ENCODE peak calls at places on chromosomes 11 and 22, in nine cellular contexts. A is mammary epithelial cell, U is HCT116, G is H1, D is K562, R is neural progenitor cell, J is IMR-90, V is OCI-LY7, L is GM23338. O is an unnamed sample.

GRCh38 chr11:129840236-129840635 is 24.6 kb downstream of the TMEM45B start:
- DNase-seq in A (no peak), U (no peak), G (no peak), D (no peak), R (no peak), J (no peak), V (no peak), L (no peak), O (no peak)

GRCh38 chr11:74702383-74703007 is 28.7 kb downstream of the CHRDL2 start:
- DNase-seq in A (peak), U (peak), G (peak), D (peak), R (peak), J (peak), V (peak), L (peak), O (peak)

GRCh38 chr11:66315921-66316811 is 678 bp downstream of the CD248 start:
- DNase-seq in A (no peak), U (no peak), G (no peak), D (no peak), R (no peak), J (no peak), V (no peak), L (no peak), O (no peak)

GRCh38 chr22:43094085-43094484 is 4.9 kb upstream of the TTLL1 start:
- DNase-seq in A (peak), U (no peak), G (no peak), D (no peak), R (no peak), J (peak), V (peak), L (no peak), O (no peak)

GRCh38 chr11:65868076-65868667 is 4.4 kb downstream of the EFEMP2 start:
- DNase-seq in A (no peak), U (no peak), G (no peak), D (no peak), R (peak), J (no peak), V (no peak), L (peak), O (no peak)

GRCh38 chr11:97683733-97684132 is 1293.9 kb downstream of the JRKL start:
- DNase-seq in A (peak), U (no peak), G (peak), D (peak), R (peak), J (no peak), V (no peak), L (peak), O (peak)

GRCh38 chr11:116697639-116698038 is 75.1 kb downstream of the BUD13 start:
- DNase-seq in A (no peak), U (no peak), G (peak), D (no peak), R (no peak), J (no peak), V (no peak), L (no peak), O (no peak)

GRCh38 chr11:92628401-92629292 is 340.8 kb upstream of the MTNR1B start:
- DNase-seq in A (no peak), U (no peak), G (no peak), D (no peak), R (no peak), J (peak), V (no peak), L (no peak), O (no peak)

GRCh38 chr22:27348634-27349033 is 452.9 kb downstream of the MN1 start:
- DNase-seq in A (peak), U (no peak), G (no peak), D (no peak), R (no peak), J (peak), V (no peak), L (no peak), O (no peak)

GRCh38 chr11:70174846-70175764 is 28.0 kb upstream of the FADD start:
- DNase-seq in A (no peak), U (no peak), G (no peak), D (no peak), R (peak), J (no peak), V (no peak), L (peak), O (no peak)

GRCh38 chr11:70135142-70136132 is 57.3 kb downstream of the ANO1 start:
- DNase-seq in A (no peak), U (no peak), G (no peak), D (no peak), R (peak), J (peak), V (no peak), L (no peak), O (no peak)

GRCh38 chr11:2885017-2885675 is 429 bp downstream of the CDKN1C start:
- DNase-seq in A (no peak), U (no peak), G (no peak), D (peak), R (peak), J (peak), V (no peak), L (peak), O (peak)

GRCh38 chr11:129895126-129896041 is at the start of gene NFRKB:
- DNase-seq in A (peak), U (peak), G (peak), D (peak), R (peak), J (peak), V (peak), L (peak), O (peak)

GRCh38 chr11:3989251-3989650 is 105.3 kb upstream of the RRM1 start:
- DNase-seq in A (no peak), U (no peak), G (peak), D (no peak), R (peak), J (no peak), V (no peak), L (peak), O (no peak)

GRCh38 chr11:124900464-124900863 is 2.8 kb upstream of the ROBO4 start:
- DNase-seq in A (peak), U (peak), G (peak), D (no peak), R (no peak), J (peak), V (no peak), L (no peak), O (no peak)

GRCh38 chr22:48980918-48981317 is 846.8 kb downstream of the BRD1 start:
- DNase-seq in A (no peak), U (no peak), G (no peak), D (no peak), R (no peak), J (no peak), V (no peak), L (no peak), O (no peak)

GRCh38 chr22:35742342-35743100 is 24.8 kb downstream of the APOL5 start:
- DNase-seq in A (peak), U (peak), G (no peak), D (peak), R (no peak), J (peak), V (no peak), L (no peak), O (no peak)

GRCh38 chr22:46176508-46177003 is 26.2 kb downstream of the PPARA start:
- DNase-seq in A (no peak), U (no peak), G (no peak), D (no peak), R (no peak), J (no peak), V (no peak), L (no peak), O (no peak)

GRCh38 chr11:120316880-120317688 is 8.0 kb upstream of the TLCD5 start:
- DNase-seq in A (peak), U (no peak), G (no peak), D (no peak), R (no peak), J (peak), V (no peak), L (peak), O (no peak)

GRCh38 chr11:119290894-119291497 is 25.9 kb downstream of the MCAM start:
- DNase-seq in A (no peak), U (peak), G (no peak), D (no peak), R (no peak), J (no peak), V (no peak), L (no peak), O (no peak)

GRCh38 chr11:114315749-114316368 is 19.7 kb downstream of the NNMT start:
- DNase-seq in A (no peak), U (no peak), G (no peak), D (no peak), R (no peak), J (no peak), V (no peak), L (peak), O (no peak)

GRCh38 chr22:35683560-35683959 is 34.1 kb upstream of the APOL5 start:
- DNase-seq in A (no peak), U (no peak), G (no peak), D (no peak), R (no peak), J (no peak), V (no peak), L (no peak), O (no peak)

GRCh38 chr11:131025020-131025419 is 108.7 kb upstream of the SNX19 start:
- DNase-seq in A (peak), U (no peak), G (no peak), D (no peak), R (peak), J (peak), V (peak), L (peak), O (no peak)

GRCh38 chr22:50569896-50570535 is 7.3 kb upstream of the SYCE3 start:
- DNase-seq in A (no peak), U (no peak), G (no peak), D (no peak), R (no peak), J (no peak), V (peak), L (no peak), O (no peak)

GRCh38 chr11:69498614-69499175 is 17.2 kb downstream of the LINC01488 start:
- DNase-seq in A (no peak), U (no peak), G (no peak), D (no peak), R (no peak), J (no peak), V (no peak), L (no peak), O (no peak)

GRCh38 chr22:45880732-45881523 is 96.0 kb downstream of the WNT7B start:
- DNase-seq in A (no peak), U (no peak), G (no peak), D (no peak), R (peak), J (no peak), V (no peak), L (peak), O (no peak)

GRCh38 chr11:10365045-10365444 is 60.2 kb downstream of the ADM start:
- DNase-seq in A (no peak), U (no peak), G (no peak), D (no peak), R (no peak), J (no peak), V (no peak), L (no peak), O (no peak)

GRCh38 chr11:10371926-10372641 is 67.2 kb downstream of the ADM start:
- DNase-seq in A (no peak), U (no peak), G (peak), D (no peak), R (no peak), J (no peak), V (no peak), L (no peak), O (no peak)

DNA sequence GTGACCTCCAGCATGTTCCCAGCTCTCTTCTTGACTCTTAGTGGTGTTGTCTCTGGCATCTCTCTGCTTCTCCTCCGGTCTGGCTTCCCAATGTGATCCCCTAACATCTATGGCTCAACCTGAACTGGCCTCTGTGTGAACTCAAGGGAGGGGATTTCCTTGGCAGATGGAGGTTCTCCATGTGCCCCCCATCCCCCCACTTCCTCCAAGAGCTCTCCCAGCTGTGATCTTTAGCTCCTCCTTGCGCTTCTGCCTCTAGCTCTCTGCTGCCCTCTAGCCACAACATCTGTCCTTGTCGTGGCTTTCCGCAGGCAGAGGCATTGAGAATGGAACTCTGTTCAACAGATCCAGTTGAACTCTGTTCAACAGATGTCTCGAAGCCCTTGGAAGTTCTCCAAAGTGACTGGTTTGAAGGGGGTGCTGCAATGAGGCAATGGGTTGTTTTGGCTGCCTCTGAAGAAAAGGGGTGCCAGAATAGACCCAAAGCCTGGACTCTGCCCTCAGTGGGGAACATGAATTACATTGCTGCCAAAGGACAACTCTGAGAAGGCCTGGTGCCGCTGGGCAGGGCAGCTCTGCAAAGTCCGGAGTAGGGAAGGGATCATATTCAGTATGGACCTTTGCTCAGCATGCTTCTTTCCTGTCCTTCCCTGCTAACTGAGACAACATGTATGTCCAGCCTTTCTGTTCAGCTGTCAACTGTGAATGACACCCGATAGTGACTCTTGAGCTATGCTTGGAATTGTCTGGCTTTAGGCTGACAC is 61.9 kb downstream of the ADM start:
- DNase-seq in A (peak), U (peak), G (peak), D (peak), R (peak), J (peak), V (peak), L (peak), O (peak)
- H2AFZ ChIP-seq in A (peak), U (peak), G (no peak), D (peak), R (peak), J (peak), V (peak), L (no peak), O (peak)

DNA sequence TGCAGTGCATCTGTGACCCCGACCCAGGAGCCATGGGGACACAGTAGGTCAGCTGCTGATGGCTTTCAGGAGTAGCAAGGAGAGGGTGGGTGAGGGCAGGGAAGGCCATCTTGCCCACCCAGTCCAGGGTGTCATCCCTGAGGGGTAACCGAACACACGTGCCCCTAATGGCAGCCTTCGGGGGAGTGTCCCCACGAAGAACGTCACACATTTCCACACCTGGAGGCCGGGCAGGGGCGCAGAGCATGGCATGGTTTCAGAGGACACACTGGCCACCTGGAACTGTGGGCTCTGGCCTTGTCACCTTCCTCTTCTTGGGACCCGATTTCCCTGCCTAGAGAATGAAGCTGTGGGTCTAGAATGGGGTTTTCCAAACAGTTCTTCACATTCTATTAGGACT is 19.4 kb upstream of the BAIAP2L2 start:
- DNase-seq in A (no peak), U (no peak), G (no peak), D (no peak), R (no peak), J (no peak), V (no peak), L (no peak), O (no peak)
- H3K4me2 ChIP-seq in A (no peak), U (no peak), G (no peak), D (no peak), R (no peak), J (no peak), V (no peak), L (no peak), O (no peak)

DNA sequence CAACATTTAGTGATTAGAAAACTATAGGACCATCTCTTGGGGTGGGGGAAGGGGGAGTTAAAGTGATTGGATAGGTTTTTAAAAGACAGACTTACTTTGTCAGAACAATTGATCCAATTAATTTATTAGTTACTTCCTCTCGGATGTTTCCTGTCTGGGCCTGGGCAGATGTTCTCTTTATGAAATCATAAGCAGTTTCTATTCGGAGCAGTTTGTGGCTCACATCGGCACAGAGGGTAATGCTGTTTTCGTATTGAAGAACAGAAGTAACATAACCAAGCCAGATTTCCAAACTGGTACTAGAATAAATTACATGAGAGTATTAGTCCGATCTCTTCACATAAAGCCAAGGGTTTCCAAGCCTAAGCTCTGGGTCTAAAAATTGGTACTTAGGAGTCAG is 20.6 kb downstream of the PIWIL3 start:
- DNase-seq in A (no peak), U (no peak), G (no peak), D (no peak), R (no peak), J (no peak), V (no peak), L (no peak), O (no peak)
- H2AFZ ChIP-seq in A (no peak), U (no peak), G (no peak), D (peak), R (no peak), J (no peak), V (no peak), L (no peak), O (no peak)

GRCh38 chr11:103862827-103863213 is 173.6 kb upstream of the DDI1 start:
- DNase-seq in A (no peak), U (no peak), G (no peak), D (no peak), R (peak), J (no peak), V (no peak), L (peak), O (no peak)
- H3K4me2 ChIP-seq in A (no peak), U (no peak), G (no peak), D (no peak), R (no peak), J (no peak), V (peak), L (no peak), O (no peak)

DNA sequence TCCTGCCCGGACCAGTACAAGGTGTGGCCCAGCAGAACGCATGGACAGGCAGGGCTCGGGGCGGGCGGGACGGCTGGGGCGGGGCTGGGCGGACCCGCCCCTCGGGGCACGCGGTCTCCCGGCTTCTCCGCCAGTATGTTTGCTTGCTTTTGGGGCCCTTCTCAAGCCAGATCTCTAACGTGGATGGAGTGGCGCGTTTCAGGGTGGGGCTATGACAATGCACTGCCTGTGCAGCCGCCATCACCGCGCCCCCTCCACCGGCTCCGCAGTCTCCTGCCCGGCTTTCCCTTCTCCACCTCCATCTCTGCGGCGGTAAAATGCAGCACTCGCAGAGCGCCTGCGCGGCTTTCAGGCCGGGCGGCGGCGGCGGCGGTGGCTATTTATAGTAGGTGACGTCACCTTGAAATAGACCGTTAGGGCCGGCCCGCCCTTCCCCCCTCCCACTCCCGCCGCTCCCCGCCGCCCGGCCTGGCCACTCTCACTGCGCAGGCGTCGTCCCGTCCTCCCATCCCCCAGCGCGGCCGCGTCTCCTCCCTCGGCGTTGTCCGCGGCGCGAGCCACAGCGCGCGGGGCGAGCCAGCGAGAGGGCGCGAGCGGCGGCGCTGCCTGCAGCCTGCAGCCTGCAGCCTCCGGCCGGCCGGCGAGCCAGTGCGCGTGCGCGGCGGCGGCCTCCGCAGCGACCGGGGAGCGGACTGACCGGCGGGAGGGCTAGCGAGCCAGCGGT is at the start of gene YWHAH:
- DNase-seq in A (peak), U (peak), G (peak), D (peak), R (peak), J (peak), V (peak), L (peak), O (peak)
- H2AFZ ChIP-seq in A (peak), U (no peak), G (peak), D (peak), R (peak), J (peak), V (peak), L (peak), O (peak)

GRCh38 chr11:8204596-8204995 is 35.8 kb upstream of the RIC3 start:
- DNase-seq in A (no peak), U (no peak), G (peak), D (no peak), R (no peak), J (no peak), V (no peak), L (no peak), O (no peak)

GRCh38 chr11:8207080-8208000 is 38.5 kb upstream of the RIC3 start:
- DNase-seq in A (no peak), U (no peak), G (no peak), D (no peak), R (no peak), J (peak), V (no peak), L (no peak), O (no peak)

GRCh38 chr11:8205566-8205965 is 36.7 kb upstream of the RIC3 start:
- DNase-seq in A (no peak), U (no peak), G (peak), D (no peak), R (no peak), J (no peak), V (no peak), L (no peak), O (no peak)

GRCh38 chr11:8203980-8204379 is 35.2 kb upstream of the RIC3 start:
- DNase-seq in A (no peak), U (no peak), G (peak), D (no peak), R (no peak), J (no peak), V (no peak), L (no peak), O (no peak)

DNA sequence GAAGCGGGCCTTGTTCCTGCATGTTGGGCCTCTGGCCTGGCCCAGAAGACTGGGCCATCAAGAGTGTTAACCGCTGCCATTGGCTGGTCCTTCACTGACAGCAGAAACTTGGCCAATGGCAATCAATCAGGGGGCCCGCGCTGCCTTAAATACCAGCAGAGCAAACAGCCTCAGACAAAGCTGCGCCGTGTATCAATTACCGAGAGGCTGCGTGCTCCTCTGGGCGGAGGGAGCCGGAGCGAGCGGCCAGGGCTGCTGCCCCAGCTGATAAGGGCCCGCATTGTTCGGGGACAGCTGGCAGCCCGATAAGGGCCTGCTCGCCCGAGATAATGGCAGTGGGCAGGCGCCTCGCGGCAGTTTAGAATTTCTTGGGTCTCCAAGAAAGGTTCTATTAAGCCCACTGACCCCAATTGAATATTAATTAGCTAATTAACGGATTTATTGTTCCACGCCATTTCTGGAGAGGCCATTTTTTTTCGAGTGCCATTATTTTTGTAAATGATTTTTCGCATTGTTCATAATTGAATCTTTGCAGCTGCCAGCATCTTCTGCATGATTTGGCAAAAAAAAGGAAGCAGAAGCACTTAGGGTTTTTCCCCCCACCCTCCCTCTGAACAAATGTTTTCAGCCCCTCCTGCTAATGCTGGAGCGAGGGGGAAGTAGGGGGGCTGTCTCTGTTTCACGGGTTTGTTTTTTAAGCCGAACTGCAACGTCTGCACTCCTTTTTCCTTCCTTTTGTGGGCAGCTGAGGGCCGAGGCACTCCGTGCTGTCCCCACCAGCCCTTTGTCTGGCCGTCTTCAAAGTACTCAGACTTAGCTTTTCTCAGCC is 37.6 kb upstream of the RIC3 start:
- DNase-seq in A (no peak), U (no peak), G (peak), D (peak), R (peak), J (no peak), V (no peak), L (peak), O (no peak)
- H3K4me2 ChIP-seq in A (no peak), U (no peak), G (no peak), D (peak), R (peak), J (no peak), V (no peak), L (no peak), O (no peak)